ENCODE peak calls at places on chromosome 4, in seven cellular contexts. One of them, this sample, is unnamed.
A peak's percentile ranks its signal among the peaks of the same experiment; 100 is the strongest.

GRCh38 chr4:168908093-168908492 is 102.0 kb downstream of the CBR4 start:
- DNase-seq in tibial nerve: no peak
- DNase-seq in foreskin fibroblast: peak; percentile 27
- DNase-seq in endothelial cell: no peak
- DNase-seq in choroid plexus epithelial cell: peak; percentile 48
- DNase-seq in naive thymus-derived CD8-positive, alpha-beta T cell: no peak
- DNase-seq in NCI-H1092 treated with DMSO at 0.1 percent for 48 hours: no peak
- DNase-seq in this sample: no peak

GRCh38 chr4:70753630-70754029 is 31.9 kb downstream of the RUFY3 start:
- DNase-seq in tibial nerve: no peak
- DNase-seq in foreskin fibroblast: no peak
- DNase-seq in endothelial cell: no peak
- DNase-seq in choroid plexus epithelial cell: no peak
- DNase-seq in naive thymus-derived CD8-positive, alpha-beta T cell: no peak
- DNase-seq in NCI-H1092 treated with DMSO at 0.1 percent for 48 hours: no peak
- DNase-seq in this sample: no peak

GRCh38 chr4:177123811-177124210 is 185.9 kb upstream of the NEIL3 start:
- DNase-seq in tibial nerve: no peak
- DNase-seq in foreskin fibroblast: no peak
- DNase-seq in endothelial cell: no peak
- DNase-seq in choroid plexus epithelial cell: no peak
- DNase-seq in naive thymus-derived CD8-positive, alpha-beta T cell: no peak
- DNase-seq in NCI-H1092 treated with DMSO at 0.1 percent for 48 hours: no peak
- DNase-seq in this sample: no peak

GRCh38 chr4:138677651-138678202 is 337.9 kb upstream of the NOCT start:
- DNase-seq in tibial nerve: no peak
- DNase-seq in foreskin fibroblast: no peak
- DNase-seq in endothelial cell: no peak
- DNase-seq in choroid plexus epithelial cell: no peak
- DNase-seq in naive thymus-derived CD8-positive, alpha-beta T cell: no peak
- DNase-seq in NCI-H1092 treated with DMSO at 0.1 percent for 48 hours: no peak
- DNase-seq in this sample: no peak

GRCh38 chr4:73867783-73868182 is 1.4 kb upstream of the CXCL1 start:
- DNase-seq in tibial nerve: no peak
- DNase-seq in foreskin fibroblast: no peak
- DNase-seq in endothelial cell: no peak
- DNase-seq in choroid plexus epithelial cell: peak; percentile 55
- DNase-seq in naive thymus-derived CD8-positive, alpha-beta T cell: no peak
- DNase-seq in NCI-H1092 treated with DMSO at 0.1 percent for 48 hours: peak; percentile 4
- DNase-seq in this sample: no peak

GRCh38 chr4:101169044-101170014 is 178.0 kb downstream of the PPP3CA start:
- DNase-seq in tibial nerve: peak; percentile 48
- DNase-seq in foreskin fibroblast: peak; percentile 34
- DNase-seq in endothelial cell: peak; percentile 65
- DNase-seq in choroid plexus epithelial cell: peak; percentile 87
- DNase-seq in naive thymus-derived CD8-positive, alpha-beta T cell: peak; percentile 55
- DNase-seq in NCI-H1092 treated with DMSO at 0.1 percent for 48 hours: peak; percentile 80
- DNase-seq in this sample: no peak

GRCh38 chr4:8581094-8581861 is 1.1 kb downstream of the GPR78 start:
- DNase-seq in tibial nerve: no peak
- DNase-seq in foreskin fibroblast: no peak
- DNase-seq in endothelial cell: no peak
- DNase-seq in choroid plexus epithelial cell: no peak
- DNase-seq in naive thymus-derived CD8-positive, alpha-beta T cell: no peak
- DNase-seq in NCI-H1092 treated with DMSO at 0.1 percent for 48 hours: no peak
- DNase-seq in this sample: peak; percentile 4

GRCh38 chr4:53541577-53542206 is 49.6 kb downstream of the LNX1 start:
- DNase-seq in tibial nerve: no peak
- DNase-seq in foreskin fibroblast: peak; percentile 78
- DNase-seq in endothelial cell: no peak
- DNase-seq in choroid plexus epithelial cell: peak; percentile 91
- DNase-seq in naive thymus-derived CD8-positive, alpha-beta T cell: no peak
- DNase-seq in NCI-H1092 treated with DMSO at 0.1 percent for 48 hours: no peak
- DNase-seq in this sample: no peak

GRCh38 chr4:82275431-82276423 is 98.1 kb downstream of the HNRNPD start:
- DNase-seq in tibial nerve: no peak
- DNase-seq in foreskin fibroblast: no peak
- DNase-seq in endothelial cell: no peak
- DNase-seq in choroid plexus epithelial cell: no peak
- DNase-seq in naive thymus-derived CD8-positive, alpha-beta T cell: no peak
- DNase-seq in NCI-H1092 treated with DMSO at 0.1 percent for 48 hours: no peak
- DNase-seq in this sample: no peak

GRCh38 chr4:143358923-143359694 is 22.4 kb downstream of the GAB1 start:
- DNase-seq in tibial nerve: no peak
- DNase-seq in foreskin fibroblast: peak; percentile 71
- DNase-seq in endothelial cell: no peak
- DNase-seq in choroid plexus epithelial cell: peak; percentile 93
- DNase-seq in naive thymus-derived CD8-positive, alpha-beta T cell: no peak
- DNase-seq in NCI-H1092 treated with DMSO at 0.1 percent for 48 hours: no peak
- DNase-seq in this sample: no peak

GRCh38 chr4:173448919-173449641 is 50.2 kb upstream of the SCRG1 start:
- DNase-seq in tibial nerve: no peak
- DNase-seq in foreskin fibroblast: no peak
- DNase-seq in endothelial cell: no peak
- DNase-seq in choroid plexus epithelial cell: no peak
- DNase-seq in naive thymus-derived CD8-positive, alpha-beta T cell: no peak
- DNase-seq in NCI-H1092 treated with DMSO at 0.1 percent for 48 hours: peak; percentile 90
- DNase-seq in this sample: no peak

GRCh38 chr4:41009411-41009810 is 204.9 kb downstream of the APBB2 start:
- DNase-seq in tibial nerve: no peak
- DNase-seq in foreskin fibroblast: peak; percentile 63
- DNase-seq in endothelial cell: no peak
- DNase-seq in choroid plexus epithelial cell: peak; percentile 68
- DNase-seq in naive thymus-derived CD8-positive, alpha-beta T cell: no peak
- DNase-seq in NCI-H1092 treated with DMSO at 0.1 percent for 48 hours: no peak
- DNase-seq in this sample: no peak

GRCh38 chr4:53169695-53170617 is 195.9 kb downstream of the SCFD2 start:
- DNase-seq in tibial nerve: no peak
- DNase-seq in foreskin fibroblast: no peak
- DNase-seq in endothelial cell: no peak
- DNase-seq in choroid plexus epithelial cell: no peak
- DNase-seq in naive thymus-derived CD8-positive, alpha-beta T cell: no peak
- DNase-seq in NCI-H1092 treated with DMSO at 0.1 percent for 48 hours: no peak
- DNase-seq in this sample: no peak

GRCh38 chr4:72567821-72568620 is 1.0 kb downstream of the ADAMTS3 start:
- DNase-seq in tibial nerve: peak; percentile 38
- DNase-seq in foreskin fibroblast: peak; percentile 66
- DNase-seq in endothelial cell: peak; percentile 83
- DNase-seq in choroid plexus epithelial cell: peak; percentile 93
- DNase-seq in naive thymus-derived CD8-positive, alpha-beta T cell: no peak
- DNase-seq in NCI-H1092 treated with DMSO at 0.1 percent for 48 hours: no peak
- DNase-seq in this sample: no peak

GRCh38 chr4:26034849-26035248 is 120.8 kb downstream of the SMIM20 start:
- DNase-seq in tibial nerve: no peak
- DNase-seq in foreskin fibroblast: no peak
- DNase-seq in endothelial cell: no peak
- DNase-seq in choroid plexus epithelial cell: no peak
- DNase-seq in naive thymus-derived CD8-positive, alpha-beta T cell: no peak
- DNase-seq in NCI-H1092 treated with DMSO at 0.1 percent for 48 hours: no peak
- DNase-seq in this sample: no peak

GRCh38 chr4:185880571-185880970 is 68.6 kb upstream of the SORBS2 start:
- DNase-seq in tibial nerve: no peak
- DNase-seq in foreskin fibroblast: no peak
- DNase-seq in endothelial cell: no peak
- DNase-seq in choroid plexus epithelial cell: no peak
- DNase-seq in naive thymus-derived CD8-positive, alpha-beta T cell: no peak
- DNase-seq in NCI-H1092 treated with DMSO at 0.1 percent for 48 hours: peak; percentile 75
- DNase-seq in this sample: no peak

GRCh38 chr4:85409251-85409650 is 65.7 kb upstream of the ARHGAP24 start:
- DNase-seq in tibial nerve: no peak
- DNase-seq in foreskin fibroblast: no peak
- DNase-seq in endothelial cell: no peak
- DNase-seq in choroid plexus epithelial cell: peak; percentile 16
- DNase-seq in naive thymus-derived CD8-positive, alpha-beta T cell: no peak
- DNase-seq in NCI-H1092 treated with DMSO at 0.1 percent for 48 hours: no peak
- DNase-seq in this sample: no peak

GRCh38 chr4:155675709-155676429 is 9.2 kb downstream of the GUCY1A1 start:
- DNase-seq in tibial nerve: no peak
- DNase-seq in foreskin fibroblast: no peak
- DNase-seq in endothelial cell: no peak
- DNase-seq in choroid plexus epithelial cell: no peak
- DNase-seq in naive thymus-derived CD8-positive, alpha-beta T cell: no peak
- DNase-seq in NCI-H1092 treated with DMSO at 0.1 percent for 48 hours: no peak
- DNase-seq in this sample: no peak

GRCh38 chr4:102430511-102430910 is 70.6 kb upstream of the NFKB1 start:
- DNase-seq in tibial nerve: no peak
- DNase-seq in foreskin fibroblast: no peak
- DNase-seq in endothelial cell: no peak
- DNase-seq in choroid plexus epithelial cell: peak; percentile 42
- DNase-seq in naive thymus-derived CD8-positive, alpha-beta T cell: no peak
- DNase-seq in NCI-H1092 treated with DMSO at 0.1 percent for 48 hours: no peak
- DNase-seq in this sample: no peak

This sample was measured in 8988T.